ENCODE peak calls at places on chromosome 14, in four cellular contexts. B, O, D and U are unnamed samples.

GRCh38 chr14:103108749-103109207 is 14.3 kb downstream of the EXOC3L4 start:
- DNase-seq in O (peak; percentile 89), D (no peak), B (no peak), U (peak; percentile 88)

GRCh38 chr14:75561013-75561432 is 17.4 kb upstream of the FLVCR2 start:
- DNase-seq in B (no peak), O (peak; percentile 60), D (peak; percentile 30), U (peak; percentile 61)

GRCh38 chr14:56244138-56244789 is 126.1 kb downstream of the PELI2 start:
- DNase-seq in D (no peak), B (peak; percentile 70), O (no peak), U (no peak)

GRCh38 chr14:61927521-61927920 is 165.3 kb downstream of the SNAPC1 start:
- DNase-seq in O (no peak), D (peak; percentile 17), B (no peak), U (no peak)

GRCh38 chr14:58297412-58297761 is 968 bp upstream of the ARID4A start:
- DNase-seq in O (no peak), B (no peak), D (peak; percentile 49), U (no peak)

GRCh38 chr14:78170203-78170602 is at the start of gene NRXN3:
- DNase-seq in O (no peak), B (no peak), D (no peak), U (no peak)

GRCh38 chr14:99281396-99281795 is 9.4 kb upstream of the BCL11B start:
- DNase-seq in B (no peak), O (no peak), D (no peak), U (no peak)

GRCh38 chr14:35240233-35240632 is 51.9 kb upstream of the PSMA6 start:
- DNase-seq in O (no peak), D (no peak), B (no peak), U (no peak)

GRCh38 chr14:72721042-72721540 is 172.8 kb downstream of the DPF3 start:
- DNase-seq in D (no peak), O (no peak), B (no peak), U (no peak)

GRCh38 chr14:65243766-65244442 is 141.6 kb upstream of the MAX start:
- DNase-seq in D (no peak), B (no peak), O (peak; percentile 41), U (peak; percentile 34)

GRCh38 chr14:93980464-93981201 is 4.3 kb upstream of the ASB2 start:
- DNase-seq in O (no peak), B (no peak), D (no peak), U (no peak)

GRCh38 chr14:72515779-72516770 is 377.8 kb downstream of the DPF3 start:
- DNase-seq in D (no peak), O (no peak), B (no peak), U (no peak)

GRCh38 chr14:81363746-81364400 is 36.3 kb downstream of the STON2 start:
- DNase-seq in D (peak; percentile 89), B (peak; percentile 8), O (no peak), U (no peak)

GRCh38 chr14:24250354-24250753 is 7.9 kb upstream of the TINF2 start:
- DNase-seq in D (no peak), B (no peak), O (no peak), U (no peak)

GRCh38 chr14:30620178-30620577 is 1.9 kb upstream of the SCFD1 start:
- DNase-seq in O (peak; percentile 46), B (no peak), D (no peak), U (peak; percentile 52)

GRCh38 chr14:21267886-21268611 is 1.2 kb downstream of the HNRNPC start:
- DNase-seq in B (no peak), O (no peak), D (no peak), U (no peak)

GRCh38 chr14:71532349-71532748 is 399.9 kb upstream of the RGS6 start:
- DNase-seq in O (no peak), B (no peak), D (no peak), U (no peak)

GRCh38 chr14:34872822-34873590 is 2.2 kb downstream of the BAZ1A start:
- DNase-seq in B (no peak), D (no peak), O (no peak), U (peak; percentile 21)